ENCODE peak calls at places on chromosomes 5 and 9, in six cellular contexts. W is mucosa of gallbladder; P is stimulated activated naive CD8-positive, alpha-beta T cell treated with anti-CD3 and anti-CD28 coated beads, Interleukin-15, amount 100 ng/mL, for 72 hours; O is A172; I is body of pancreas; M is neuronal stem cell. T is an unnamed sample.

GRCh38 chr5:169445191-169445590 is 138.4 kb upstream of the SPDL1 start:
- DNase-seq in O (no peak), M (no peak), P (no peak), I (no peak), W (no peak), T (no peak)

GRCh38 chr5:158271155-158271554 is 412.2 kb upstream of the CLINT1 start:
- DNase-seq in M (no peak), O (no peak), P (no peak), I (no peak), W (no peak), T (no peak)

GRCh38 chr5:56190500-56190899 is 42.6 kb downstream of the ANKRD55 start:
- DNase-seq in I (peak; percentile 20), P (no peak), O (peak; percentile 70), M (no peak), W (peak; percentile 64), T (no peak)

GRCh38 chr9:97570899-97571298 is 62.3 kb downstream of the TSTD2 start:
- DNase-seq in O (no peak), W (peak; percentile 32), P (no peak), M (no peak), I (no peak), T (no peak)

GRCh38 chr9:131503626-131504465 is 1.1 kb downstream of the POMT1 start:
- DNase-seq in P (peak; percentile 72), I (no peak), M (no peak), O (peak; percentile 19), W (no peak), T (peak; percentile 22)

GRCh38 chr9:21831841-21832509 is 29.5 kb downstream of the MTAP start:
- DNase-seq in W (no peak), O (no peak), M (no peak), P (peak; percentile 17), I (no peak), T (peak; percentile 32)

GRCh38 chr5:107289030-107289714 is 381.6 kb downstream of the EFNA5 start:
- DNase-seq in W (no peak), P (no peak), M (no peak), I (no peak), O (no peak), T (peak; percentile 16)

GRCh38 chr5:1322036-1322903 is 22.6 kb downstream of the CLPTM1L start:
- DNase-seq in W (no peak), P (no peak), O (no peak), M (no peak), I (no peak), T (no peak)

GRCh38 chr5:154145268-154145667 is 45.3 kb upstream of the GALNT10 start:
- DNase-seq in W (no peak), O (no peak), M (no peak), P (no peak), I (no peak), T (no peak)

GRCh38 chr5:126811515-126812198 is 34.7 kb downstream of the LMNB1 start:
- DNase-seq in I (no peak), M (no peak), O (peak; percentile 88), P (peak; percentile 1), W (no peak), T (no peak)

GRCh38 chr5:101390317-101390908 is 487.3 kb upstream of the ST8SIA4 start:
- DNase-seq in W (peak; percentile 10), I (peak; percentile 5), M (peak; percentile 62), O (peak; percentile 64), P (no peak), T (no peak)

GRCh38 chr5:67361932-67362729 is 165.5 kb upstream of the CD180 start:
- DNase-seq in I (no peak), W (no peak), O (peak; percentile 23), M (no peak), P (no peak), T (no peak)

GRCh38 chr5:169956756-169957155 is 23.5 kb downstream of the INSYN2B start:
- DNase-seq in M (no peak), P (no peak), W (no peak), O (no peak), I (no peak), T (no peak)

T was measured in stimulated activated naive B cell treated with anti-CD40 and anti-IgM and Interleukin-4, amounts not matched to agents 10 μg/mL and 1 μg/mL and 100 μg/mL, for 72 hours.